ENCODE peak calls at places on chromosomes 13 and 19, in five cellular contexts. M is Peyer's patch, T is suprapubic skin, N is astrocyte of the spinal cord, H is stomach. U is an unnamed sample.

GRCh38 chr13:113856716-113857065 is 7.2 kb downstream of the GAS6 start:
- DNase-seq in M (peak; percentile 60), T (peak; percentile 61), N (peak; percentile 65), H (peak; percentile 57), U (no peak)

GRCh38 chr19:13053761-13054604 is 48.7 kb downstream of the LYL1 start:
- DNase-seq in M (peak; percentile 68), T (peak; percentile 90), N (peak; percentile 95), H (peak; percentile 89), U (peak; percentile 91)

GRCh38 chr19:5292453-5292842 is 48.2 kb downstream of the PTPRS start:
- DNase-seq in M (no peak), T (no peak), N (no peak), H (peak; percentile 60), U (no peak)

GRCh38 chr19:7681336-7682174 is 922 bp downstream of the TRAPPC5 start:
- DNase-seq in M (peak; percentile 71), T (peak; percentile 90), N (peak; percentile 68), H (peak; percentile 75), U (peak; percentile 47)

GRCh38 chr19:6733338-6734095 is 3.9 kb downstream of the GPR108 start:
- DNase-seq in M (no peak), T (peak; percentile 56), N (no peak), H (no peak), U (no peak)

GRCh38 chr19:21699197-21699596 is 68.2 kb downstream of the ZNF100 start:
- DNase-seq in M (no peak), T (no peak), N (no peak), H (no peak), U (no peak)

GRCh38 chr13:75666646-75667351 is 30.7 kb downstream of the LMO7 start:
- DNase-seq in M (no peak), T (no peak), N (peak; percentile 59), H (no peak), U (no peak)

GRCh38 chr19:49340069-49340864 is 5.1 kb downstream of the CD37 start:
- DNase-seq in M (peak; percentile 72), T (peak; percentile 81), N (no peak), H (peak; percentile 84), U (no peak)

GRCh38 chr13:65606622-65607021 is 1623.5 kb downstream of the PCDH9 start:
- DNase-seq in M (no peak), T (no peak), N (peak; percentile 44), H (no peak), U (peak; percentile 19)

GRCh38 chr13:114108894-114109293 is 23.5 kb downstream of the RASA3 start:
- DNase-seq in M (peak; percentile 39), T (peak; percentile 48), N (no peak), H (no peak), U (no peak)

GRCh38 chr19:34176581-34176980 is 4.3 kb downstream of the LSM14A start:
- DNase-seq in M (no peak), T (no peak), N (no peak), H (no peak), U (no peak)

GRCh38 chr13:91162180-91162579 is 185.3 kb upstream of the MIR17HG start:
- DNase-seq in M (no peak), T (no peak), N (no peak), H (no peak), U (no peak)

GRCh38 chr19:1000095-1000494 is at the start of gene GRIN3B:
- DNase-seq in M (peak; percentile 77), T (no peak), N (peak; percentile 35), H (peak; percentile 60), U (no peak)
- H3K4me3 ChIP-seq in M (peak within 1 kb of the TSS; percentile 19), T (peak within 1 kb of the TSS; percentile 34), N (no peak within 1 kb of the TSS), H (peak within 1 kb of the TSS; percentile 12), U (no peak within 1 kb of the TSS)

DNA sequence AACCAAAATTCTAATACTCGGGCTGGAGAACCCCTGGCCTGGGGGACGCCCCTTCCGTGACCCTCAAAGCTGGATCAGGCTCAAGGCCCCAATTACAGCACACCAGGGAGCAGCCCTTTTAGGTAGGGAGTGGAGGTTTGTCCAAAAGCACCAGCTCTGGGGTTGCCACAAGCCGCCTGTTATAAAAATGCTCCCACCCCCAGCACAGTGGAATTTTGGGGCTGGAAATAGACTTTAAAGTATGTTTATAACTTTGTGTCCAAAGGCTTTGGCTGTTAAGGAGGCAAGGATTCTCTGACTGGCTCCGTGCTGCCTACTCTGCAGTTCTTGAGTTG is 564 bp upstream of the GMIP start:
- DNase-seq in M (no peak), T (no peak), N (no peak), H (no peak), U (no peak)
- TF ChIP-seq CTCF in M (no peak), T (no peak), N (no peak), H (no peak), U (no peak)

GRCh38 chr19:41206926-41207750 is 11.9 kb upstream of the AXL start:
- DNase-seq in M (peak; percentile 65), T (peak; percentile 95), N (no peak), H (peak; percentile 34), U (no peak)
- H3K4me3 ChIP-seq in M (no peak overlapping the region), T (peak overlapping the region; percentile 8), N (no peak overlapping the region), H (no peak overlapping the region), U (no peak overlapping the region)

DNA sequence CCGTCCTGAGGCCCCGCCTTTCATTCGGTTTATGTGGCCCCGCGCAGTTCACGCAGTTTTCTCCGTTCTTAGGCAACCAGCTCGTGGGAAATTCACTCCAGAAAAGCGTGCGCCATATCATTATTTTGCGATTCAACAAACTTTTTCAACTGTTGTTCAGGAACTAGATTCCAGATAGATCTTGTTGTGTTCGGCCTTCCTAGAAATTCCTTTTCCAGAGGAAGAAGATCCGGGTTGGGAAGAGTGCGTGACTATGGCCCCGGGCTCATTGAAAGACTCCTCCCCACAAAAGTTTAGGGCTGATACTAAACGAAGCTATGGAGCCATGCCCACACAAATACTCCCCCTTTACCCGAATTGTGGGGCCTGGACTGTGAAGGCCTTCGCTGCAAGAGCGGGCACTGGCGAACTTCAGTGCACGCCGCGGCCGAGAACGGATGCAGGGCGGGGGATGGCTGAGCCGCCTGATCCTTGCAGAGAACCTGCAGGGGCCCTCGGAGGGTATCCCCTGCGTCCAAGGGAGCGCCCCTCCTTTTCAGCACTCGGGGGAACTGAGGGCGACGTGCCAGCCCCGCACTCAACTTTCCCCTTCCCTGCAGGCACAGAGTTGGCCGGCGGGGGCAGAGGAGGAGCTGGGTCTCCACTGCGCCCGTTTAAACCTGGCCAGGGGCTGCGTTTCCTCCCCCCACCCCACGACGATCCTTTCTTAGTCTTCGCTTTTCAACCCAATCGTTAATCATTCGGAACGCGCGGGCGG is 904 bp upstream of the SOX1 start:
- DNase-seq in M (no peak), T (no peak), N (no peak), H (no peak), U (no peak)
- TF ChIP-seq CTCF in M (no peak), T (no peak), N (no peak), H (no peak), U (no peak)

GRCh38 chr19:47719047-47719885 is 6.0 kb downstream of the EHD2 start:
- DNase-seq in M (no peak), T (peak; percentile 93), N (peak; percentile 96), H (peak; percentile 60), U (peak; percentile 84)
- H3K4me3 ChIP-seq in M (peak overlapping the region; percentile 24), T (peak overlapping the region; percentile 23), N (no peak overlapping the region), H (peak overlapping the region; percentile 29), U (peak overlapping the region; percentile 15)

GRCh38 chr13:101919541-101920306 is 467.2 kb downstream of the ITGBL1 start:
- DNase-seq in M (no peak), T (no peak), N (peak; percentile 60), H (no peak), U (no peak)
- TF ChIP-seq CTCF in M (no peak), T (no peak), N (peak; percentile 23), H (no peak), U (peak; percentile 36)

DNA sequence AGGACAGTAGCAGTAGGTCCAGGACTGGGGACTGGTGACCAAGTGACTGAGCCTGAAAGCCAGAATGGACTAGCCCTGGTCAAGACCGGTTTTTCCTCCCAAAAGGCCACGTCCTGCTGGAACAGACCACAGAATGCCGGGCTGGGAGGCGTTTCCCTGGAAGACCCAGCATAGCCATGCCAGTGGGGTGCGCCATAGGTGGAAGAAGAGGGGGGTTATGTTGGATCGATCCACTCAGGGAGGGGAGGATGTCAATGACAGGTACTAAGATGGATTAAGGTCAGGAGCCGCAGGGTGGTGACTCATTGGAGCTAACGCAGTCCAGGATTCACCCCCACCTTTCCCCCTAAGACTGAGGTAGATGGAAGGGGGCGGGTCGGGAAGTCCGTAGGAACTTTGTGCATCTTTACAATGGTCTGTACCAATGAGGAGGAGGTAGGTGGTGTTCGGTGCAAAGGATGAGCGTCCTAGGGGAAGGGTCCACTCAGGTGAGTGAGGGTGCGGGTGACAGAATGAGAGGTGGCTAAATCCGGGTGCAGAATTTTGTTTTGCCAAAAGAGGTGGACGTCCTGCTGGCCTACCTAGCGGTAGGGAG is 21.0 kb downstream of the VASP start:
- DNase-seq in M (no peak), T (no peak), N (peak; percentile 44), H (no peak), U (no peak)
- H3K4me3 ChIP-seq in M (peak overlapping the region; percentile 46), T (peak overlapping the region; percentile 49), N (no peak overlapping the region), H (peak overlapping the region; percentile 45), U (peak overlapping the region; percentile 18)

GRCh38 chr13:49259586-49259985 is 11.9 kb downstream of the CDADC1 start:
- DNase-seq in M (no peak), T (no peak), N (no peak), H (no peak), U (no peak)
- TF ChIP-seq CTCF in M (no peak), T (no peak), N (no peak), H (no peak), U (no peak)

U was measured in astrocyte of the cerebellum.